ENCODE peak calls at places on chromosome 19, in seven cellular contexts. C, Y, M, F, H, U and J are unnamed samples.
A peak's percentile ranks its signal among the peaks of the same experiment; 100 is the strongest.

GRCh38 chr19:3135961-3136683 is at the start of gene GNA15:
- DNase-seq in M (no peak), C (peak; percentile 65), U (no peak), Y (no peak), F (no peak), H (no peak), J (no peak)

GRCh38 chr19:4929186-4929585 is 19.9 kb downstream of the UHRF1 start:
- DNase-seq in Y (no peak), F (peak; percentile 92), H (no peak), M (no peak), C (no peak), U (no peak), J (no peak)

GRCh38 chr19:13796301-13797057 is 1.2 kb downstream of the ZSWIM4 start:
- DNase-seq in Y (peak; percentile 97), H (no peak), U (peak; percentile 95), C (peak; percentile 67), M (peak; percentile 68), F (peak; percentile 97), J (peak; percentile 91)

GRCh38 chr19:1355974-1356865 is 27.5 kb upstream of the NDUFS7 start:
- DNase-seq in C (peak; percentile 45), F (peak; percentile 54), Y (no peak), U (no peak), M (no peak), H (no peak), J (no peak)

GRCh38 chr19:37920591-37921450 is 13.8 kb downstream of the SIPA1L3 start:
- DNase-seq in M (no peak), Y (no peak), C (no peak), H (no peak), U (no peak), F (no peak), J (no peak)

GRCh38 chr19:1017115-1017905 is 3.6 kb downstream of the TMEM259 start:
- DNase-seq in Y (no peak), U (no peak), H (no peak), F (no peak), C (peak; percentile 82), M (no peak), J (no peak)

GRCh38 chr19:44552324-44552723 is 22.8 kb upstream of the CEACAM20 start:
- DNase-seq in F (no peak), U (no peak), C (no peak), H (no peak), M (peak; percentile 95), Y (peak; percentile 16), J (peak; percentile 30)

GRCh38 chr19:41697198-41697855 is 9.3 kb upstream of the CEACAM7 start:
- DNase-seq in U (peak; percentile 75), Y (no peak), M (no peak), F (no peak), C (no peak), H (no peak), J (no peak)

GRCh38 chr19:2215281-2215751 is 20.8 kb downstream of the PLEKHJ1 start:
- DNase-seq in U (no peak), Y (no peak), H (no peak), C (no peak), F (no peak), M (peak; percentile 47), J (no peak)

GRCh38 chr19:40921005-40921897 is 39.2 kb upstream of the CYP2A7 start:
- DNase-seq in U (no peak), C (peak; percentile 88), Y (peak; percentile 12), M (no peak), H (no peak), F (no peak), J (no peak)

GRCh38 chr19:10395003-10395402 is 8.3 kb downstream of the CDC37 start:
- DNase-seq in Y (no peak), F (no peak), M (no peak), H (no peak), C (no peak), U (no peak), J (no peak)

GRCh38 chr19:1057185-1057857 is 9.6 kb upstream of the ARHGAP45 start:
- DNase-seq in F (peak; percentile 67), H (no peak), U (no peak), Y (peak; percentile 64), M (no peak), C (no peak), J (no peak)

GRCh38 chr19:524062-524674 is 7.4 kb upstream of the CDC34 start:
- DNase-seq in U (no peak), F (no peak), C (no peak), Y (no peak), H (no peak), M (no peak), J (peak; percentile 32)

GRCh38 chr19:44643605-44644390 is at the start of gene PVR:
- DNase-seq in Y (peak; percentile 91), U (peak; percentile 91), C (peak; percentile 74), H (no peak), M (peak; percentile 61), F (peak; percentile 75), J (peak; percentile 95)

GRCh38 chr19:38219221-38219620 is 4.8 kb downstream of the DPF1 start:
- DNase-seq in C (no peak), H (no peak), Y (no peak), M (no peak), U (no peak), F (no peak), J (no peak)

GRCh38 chr19:48713041-48713863 is 6.3 kb downstream of the MAMSTR start:
- DNase-seq in C (no peak), F (peak; percentile 27), U (no peak), M (peak; percentile 59), H (no peak), Y (peak; percentile 52), J (no peak)